ENCODE peak calls at places on chromosomes 12 and 14, in six cellular contexts. L, V, S, H, Z and X are unnamed samples.

GRCh38 chr12:111792155-111792876 is 25.6 kb downstream of the ALDH2 start:
- DNase-seq in S (peak; percentile 68), Z (peak; percentile 20), V (no peak), H (no peak), L (peak; percentile 86), X (peak; percentile 36)

GRCh38 chr12:26614217-26614616 is 218.8 kb downstream of the ITPR2 start:
- DNase-seq in H (peak; percentile 9), V (peak; percentile 50), L (no peak), Z (peak; percentile 8), S (peak; percentile 25), X (peak; percentile 32)

GRCh38 chr12:4506870-4507269 is 31.8 kb upstream of the RAD51AP1 start:
- DNase-seq in S (no peak), Z (no peak), V (peak; percentile 71), H (no peak), L (no peak), X (no peak)

GRCh38 chr12:31366104-31366621 is 40.2 kb upstream of the SINHCAF start:
- DNase-seq in V (no peak), H (no peak), Z (no peak), S (no peak), L (no peak), X (no peak)

GRCh38 chr12:128850400-128850799 is 2.9 kb upstream of the GLT1D1 start:
- DNase-seq in L (no peak), S (no peak), Z (no peak), H (no peak), V (no peak), X (no peak)

GRCh38 chr14:70648374-70648773 is 6.7 kb downstream of the TTC9 start:
- DNase-seq in L (no peak), H (no peak), S (no peak), V (no peak), Z (no peak), X (no peak)

GRCh38 chr12:121003650-121004049 is 12.6 kb downstream of the C12orf43 start:
- DNase-seq in L (no peak), S (no peak), Z (no peak), V (no peak), H (no peak), X (peak; percentile 30)

GRCh38 chr14:50820786-50821185 is 10.2 kb downstream of the NIN start:
- DNase-seq in Z (no peak), L (no peak), H (no peak), S (no peak), V (no peak), X (no peak)

GRCh38 chr12:105587237-105587636 is 256.7 kb downstream of the C12orf75 start:
- DNase-seq in L (no peak), S (no peak), Z (no peak), H (no peak), V (no peak), X (no peak)

GRCh38 chr14:102071283-102071998 is 15.4 kb downstream of the HSP90AA1 start:
- DNase-seq in L (no peak), S (no peak), V (peak; percentile 41), Z (no peak), H (peak; percentile 92), X (peak; percentile 50)

GRCh38 chr14:34129927-34130552 is 179.2 kb upstream of the EGLN3 start:
- DNase-seq in L (no peak), Z (no peak), H (peak; percentile 99), S (no peak), V (no peak), X (no peak)

GRCh38 chr12:128190614-128191013 is 76.4 kb upstream of the TMEM132C start:
- DNase-seq in V (no peak), S (no peak), L (no peak), Z (no peak), H (no peak), X (no peak)

GRCh38 chr14:90017371-90017770 is 44.4 kb upstream of the KCNK13 start:
- DNase-seq in S (no peak), V (no peak), Z (no peak), L (no peak), H (no peak), X (no peak)

GRCh38 chr12:1939745-1940607 is 21.5 kb upstream of the CACNA2D4 start:
- DNase-seq in Z (peak; percentile 75), H (peak; percentile 72), V (peak; percentile 90), L (peak; percentile 93), S (peak; percentile 92), X (peak; percentile 89)

GRCh38 chr14:104805326-104805678 is 4.4 kb downstream of the ZBTB42 start:
- DNase-seq in V (peak; percentile 93), Z (peak; percentile 49), S (peak; percentile 28), H (no peak), L (peak; percentile 85), X (peak; percentile 69)

GRCh38 chr12:66048843-66049537 is 81.6 kb downstream of the LLPH start:
- DNase-seq in H (no peak), L (no peak), V (peak; percentile 78), S (no peak), Z (no peak), X (no peak)

GRCh38 chr14:102922490-102923200 is at the start of gene AMN:
- DNase-seq in V (no peak), L (no peak), S (no peak), Z (no peak), H (no peak), X (no peak)

GRCh38 chr14:33986804-33987203 is 35.9 kb upstream of the EGLN3 start:
- DNase-seq in H (no peak), Z (peak; percentile 81), L (no peak), V (peak; percentile 89), S (no peak), X (no peak)

GRCh38 chr12:116529048-116529447 is 30.1 kb upstream of the MAP1LC3B2 start:
- DNase-seq in L (no peak), S (no peak), Z (no peak), V (no peak), H (peak; percentile 16), X (peak; percentile 54)

GRCh38 chr12:109387425-109388166 is 39.9 kb downstream of the MYO1H start:
- DNase-seq in S (no peak), H (peak; percentile 26), V (peak; percentile 44), L (no peak), Z (peak; percentile 82), X (no peak)

GRCh38 chr14:76314521-76314951 is 61.4 kb upstream of the ESRRB start:
- DNase-seq in Z (no peak), V (no peak), H (no peak), L (no peak), S (no peak), X (no peak)

GRCh38 chr14:95349241-95349640 is 29.5 kb upstream of the CLMN start:
- DNase-seq in H (no peak), V (no peak), L (no peak), S (no peak), Z (no peak), X (no peak)

GRCh38 chr12:71938728-71939385 is at the start of gene TPH2:
- DNase-seq in S (peak; percentile 24), H (peak; percentile 30), Z (peak; percentile 71), L (peak; percentile 57), V (peak; percentile 77), X (peak; percentile 43)

GRCh38 chr12:94266796-94267529 is 118.6 kb downstream of the PLXNC1 start:
- DNase-seq in V (peak; percentile 57), H (peak; percentile 76), S (no peak), Z (no peak), L (no peak), X (no peak)

GRCh38 chr12:112005419-112006395 is 7.3 kb downstream of the TMEM116 start:
- DNase-seq in Z (no peak), L (no peak), V (peak; percentile 33), H (no peak), S (no peak), X (peak; percentile 65)

GRCh38 chr14:100333867-100334266 is 10.7 kb downstream of the SLC25A47 start:
- DNase-seq in H (no peak), S (no peak), V (no peak), Z (no peak), L (peak; percentile 38), X (no peak)

GRCh38 chr12:16349132-16349463 is 1.7 kb downstream of the MGST1 start:
- DNase-seq in H (no peak), L (peak; percentile 68), V (peak; percentile 96), S (peak; percentile 24), Z (peak; percentile 88), X (peak; percentile 91)

GRCh38 chr12:68175566-68176033 is 16.1 kb upstream of the IFNG start:
- DNase-seq in V (no peak), S (no peak), L (no peak), Z (no peak), H (no peak), X (no peak)

GRCh38 chr14:89227490-89227834 is 189.6 kb downstream of the FOXN3 start:
- DNase-seq in Z (no peak), S (no peak), L (no peak), V (no peak), H (no peak), X (no peak)

GRCh38 chr12:120010661-120011230 is 21.7 kb downstream of the BICDL1 start:
- DNase-seq in L (no peak), V (no peak), S (no peak), Z (no peak), H (no peak), X (no peak)

GRCh38 chr14:101632520-101632919 is 71.2 kb downstream of the DIO3 start:
- DNase-seq in L (no peak), V (no peak), S (no peak), Z (no peak), H (no peak), X (no peak)

GRCh38 chr14:87712386-87713113 is 280.4 kb downstream of the GALC start:
- DNase-seq in H (no peak), V (no peak), S (no peak), Z (no peak), L (no peak), X (no peak)